ENCODE peak calls at places on chromosomes 7 and 10, in five cellular contexts. T is heart right ventricle; B is activated CD4-positive, alpha-beta T cell treated with anti-CD3 and anti-CD28 coated beads for 24 hours; L is cerebellar cortex; P is HTR-8/SVneo. J is an unnamed sample.

GRCh38 chr10:45532501-45532900 is 140.1 kb downstream of the ZFAND4 start:
- DNase-seq in T (no peak), B (no peak), P (no peak), L (no peak), J (no peak)

GRCh38 chr10:75613685-75614587 is 182.5 kb downstream of the LRMDA start:
- DNase-seq in B (no peak), T (no peak), L (no peak), P (peak), J (no peak)

GRCh38 chr7:115271332-115272235 is 349.7 kb downstream of the MDFIC start:
- DNase-seq in P (no peak), T (no peak), L (no peak), B (no peak), J (no peak)

GRCh38 chr10:47047577-47048532 is 136.6 kb downstream of the PTPN20 start:
- DNase-seq in B (peak), T (peak), P (peak), L (peak), J (peak)

GRCh38 chr10:129717816-129718547 is 246.1 kb downstream of the EBF3 start:
- DNase-seq in T (no peak), P (no peak), B (no peak), L (no peak), J (no peak)

GRCh38 chr10:74529205-74529604 is 297.2 kb upstream of the KAT6B start:
- DNase-seq in B (no peak), P (no peak), T (no peak), L (no peak), J (no peak)

GRCh38 chr10:49387029-49387428 is 8.9 kb downstream of the DRGX start:
- DNase-seq in B (no peak), T (no peak), L (no peak), P (peak), J (no peak)

GRCh38 chr7:33646992-33647391 is 258.3 kb upstream of the BMPER start:
- DNase-seq in T (no peak), L (no peak), P (no peak), B (no peak), J (no peak)

GRCh38 chr10:76399216-76399615 is 967.8 kb downstream of the LRMDA start:
- DNase-seq in P (no peak), L (no peak), T (no peak), B (no peak), J (no peak)

GRCh38 chr10:77416327-77417135 is 221.1 kb downstream of the KCNMA1 start:
- DNase-seq in P (peak), T (no peak), B (no peak), L (no peak), J (no peak)

J was measured in mucosa of gallbladder.